ENCODE peak calls at places on chromosomes 13 and 19, in four cellular contexts. P is colonic mucosa, B is PC-3, U is HCT116. N is an unnamed sample.

GRCh38 chr13:34864650-34865049 is 77.4 kb upstream of the NBEA start:
- DNase-seq in P (no peak), B (no peak), U (no peak), N (no peak)

GRCh38 chr19:12749938-12750521 is 1.6 kb upstream of the BEST2 start:
- DNase-seq in U (no peak), P (peak), B (peak), N (peak)

GRCh38 chr19:41588497-41589209 is 12.7 kb downstream of the CEACAM21 start:
- DNase-seq in B (peak), P (no peak), U (no peak), N (peak)

GRCh38 chr13:98798849-98799645 is 46.6 kb upstream of the SLC15A1 start:
- DNase-seq in U (no peak), B (no peak), P (no peak), N (peak)

GRCh38 chr19:37778613-37779138 is 710 bp downstream of the ZNF573 start:
- DNase-seq in P (no peak), B (no peak), U (no peak), N (peak)

GRCh38 chr13:53321301-53321700 is 292.7 kb downstream of the OLFM4 start:
- DNase-seq in U (no peak), B (no peak), P (no peak), N (no peak)

GRCh38 chr19:5968431-5969373 is 9.2 kb downstream of the RANBP3 start:
- DNase-seq in P (no peak), B (no peak), U (no peak), N (no peak)

GRCh38 chr19:17953869-17954268 is 13.0 kb upstream of the KCNN1 start:
- DNase-seq in P (no peak), U (no peak), B (no peak), N (no peak)

GRCh38 chr13:24605923-24606372 is 74.3 kb upstream of the ATP12A start:
- DNase-seq in U (peak), P (no peak), B (peak), N (peak)

GRCh38 chr19:45251452-45252354 is 632 bp downstream of the MARK4 start:
- DNase-seq in U (no peak), P (no peak), B (no peak), N (peak)

GRCh38 chr13:106496072-106496997 is 39.1 kb downstream of the EFNB2 start:
- DNase-seq in B (no peak), P (no peak), U (no peak), N (no peak)

GRCh38 chr13:27605610-27606200 is 14.6 kb downstream of the LNX2 start:
- DNase-seq in B (no peak), U (no peak), P (no peak), N (no peak)

GRCh38 chr13:48353590-48353989 is 50.0 kb downstream of the RB1 start:
- DNase-seq in B (no peak), P (no peak), U (no peak), N (no peak)

GRCh38 chr13:21812192-21812626 is 141.3 kb downstream of the FGF9 start:
- DNase-seq in P (no peak), B (no peak), U (no peak), N (no peak)

GRCh38 chr13:44848956-44849748 is 140.1 kb downstream of the NUFIP1 start:
- DNase-seq in B (no peak), U (no peak), P (no peak), N (no peak)

GRCh38 chr19:16012552-16012951 is 63.7 kb upstream of the TPM4 start:
- DNase-seq in B (no peak), P (no peak), U (no peak), N (no peak)

GRCh38 chr19:42269518-42270345 is 680 bp downstream of the CIC start:
- DNase-seq in P (peak), B (no peak), U (no peak), N (peak)

GRCh38 chr19:49150944-49151243 is 4.3 kb downstream of the HRC start:
- DNase-seq in P (no peak), U (no peak), B (no peak), N (no peak)

GRCh38 chr19:29625316-29625715 is 19.2 kb downstream of the POP4 start:
- DNase-seq in B (no peak), P (no peak), U (no peak), N (no peak)

GRCh38 chr13:101570410-101570809 is 117.9 kb downstream of the ITGBL1 start:
- DNase-seq in P (no peak), B (peak), U (no peak), N (peak)

GRCh38 chr19:40693150-40693788 is 2.8 kb upstream of the NUMBL start:
- DNase-seq in U (no peak), B (no peak), P (no peak), N (no peak)

GRCh38 chr13:46593403-46593802 is 40.4 kb downstream of the LRCH1 start:
- DNase-seq in B (no peak), U (no peak), P (no peak), N (no peak)

GRCh38 chr19:40553885-40554857 is 22.5 kb upstream of the SHKBP1 start:
- DNase-seq in B (no peak), U (no peak), P (no peak), N (no peak)

GRCh38 chr13:58080806-58081205 is 449.3 kb downstream of the PCDH17 start:
- DNase-seq in B (no peak), P (no peak), U (no peak), N (no peak)

GRCh38 chr19:3968556-3969434 is 2.1 kb downstream of the DAPK3 start:
- DNase-seq in P (peak), U (peak), B (peak), N (peak)

GRCh38 chr13:81760316-81760715 is 1419.4 kb upstream of the SPRY2 start:
- DNase-seq in U (no peak), P (no peak), B (peak), N (no peak)

GRCh38 chr13:51532736-51533197 is 51.5 kb upstream of the WDFY2 start:
- DNase-seq in U (no peak), B (no peak), P (no peak), N (no peak)
- H3K27ac ChIP-seq in U (no peak), B (no peak), P (no peak), N (no peak)

GRCh38 chr19:58353717-58354477 is 605 bp upstream of the A1BG start:
- DNase-seq in P (no peak), U (no peak), B (no peak), N (no peak)

GRCh38 chr19:58351558-58351878 is 1.8 kb downstream of the A1BG start:
- DNase-seq in P (no peak), U (no peak), B (no peak), N (no peak)

GRCh38 chr19:58352760-58353671 is at the start of gene A1BG:
- DNase-seq in U (no peak), P (no peak), B (no peak), N (no peak)

GRCh38 chr19:58350871-58351557 is 2.3 kb downstream of the A1BG start:
- DNase-seq in P (no peak), B (no peak), U (no peak), N (no peak)

DNA sequence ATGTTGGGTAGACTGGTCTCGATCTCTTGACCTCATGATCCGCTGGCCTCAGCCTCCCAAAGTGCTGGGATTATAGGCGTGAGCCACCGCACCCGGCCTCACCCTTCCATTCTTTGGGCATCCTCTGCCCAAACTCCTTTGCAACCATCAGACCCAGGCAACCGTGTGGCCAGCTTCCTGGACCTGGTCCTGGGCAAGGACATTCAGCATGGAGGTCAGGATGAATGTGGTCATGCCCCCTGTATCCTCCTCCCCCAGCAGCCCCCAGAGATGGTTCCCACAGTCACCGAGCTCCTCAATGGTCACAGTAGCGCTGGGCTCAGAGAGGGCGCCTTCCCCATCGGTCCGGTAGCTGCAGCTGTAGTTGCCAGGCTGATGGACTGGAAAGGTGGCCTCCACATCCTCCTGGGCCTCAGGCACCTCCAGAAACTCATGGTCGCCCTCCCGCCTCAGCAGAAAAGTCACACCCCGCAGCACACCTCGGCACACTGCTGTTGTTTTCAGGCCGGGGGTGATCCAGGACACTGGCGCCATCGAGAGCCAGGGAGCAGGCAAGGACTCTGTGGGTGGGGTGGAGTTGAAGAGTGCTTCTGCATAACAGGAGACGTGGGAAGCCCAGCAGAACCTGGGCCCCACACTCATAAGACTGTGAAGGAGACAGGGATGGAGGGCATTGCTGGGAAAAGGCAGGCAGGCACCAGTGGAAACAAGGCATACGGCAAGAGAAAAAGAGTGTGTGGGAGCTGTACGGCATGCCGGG is 1.1 kb downstream of the A1BG start:
- DNase-seq in P (no peak), U (no peak), B (no peak), N (no peak)
- H3K9ac ChIP-seq in P (no peak), U (no peak), B (no peak), N (no peak)

GRCh38 chr19:24073807-24074206 is 13.2 kb upstream of the ZNF254 start:
- DNase-seq in P (no peak), B (peak), U (no peak), N (no peak)

GRCh38 chr19:24072720-24073119 is 14.3 kb upstream of the ZNF254 start:
- DNase-seq in B (no peak), P (no peak), U (no peak), N (no peak)

GRCh38 chr19:24071078-24071477 is 15.9 kb upstream of the ZNF254 start:
- DNase-seq in P (no peak), B (no peak), U (no peak), N (no peak)

GRCh38 chr19:24065865-24066604 is 21.0 kb upstream of the ZNF254 start:
- DNase-seq in U (no peak), P (no peak), B (no peak), N (no peak)

DNA sequence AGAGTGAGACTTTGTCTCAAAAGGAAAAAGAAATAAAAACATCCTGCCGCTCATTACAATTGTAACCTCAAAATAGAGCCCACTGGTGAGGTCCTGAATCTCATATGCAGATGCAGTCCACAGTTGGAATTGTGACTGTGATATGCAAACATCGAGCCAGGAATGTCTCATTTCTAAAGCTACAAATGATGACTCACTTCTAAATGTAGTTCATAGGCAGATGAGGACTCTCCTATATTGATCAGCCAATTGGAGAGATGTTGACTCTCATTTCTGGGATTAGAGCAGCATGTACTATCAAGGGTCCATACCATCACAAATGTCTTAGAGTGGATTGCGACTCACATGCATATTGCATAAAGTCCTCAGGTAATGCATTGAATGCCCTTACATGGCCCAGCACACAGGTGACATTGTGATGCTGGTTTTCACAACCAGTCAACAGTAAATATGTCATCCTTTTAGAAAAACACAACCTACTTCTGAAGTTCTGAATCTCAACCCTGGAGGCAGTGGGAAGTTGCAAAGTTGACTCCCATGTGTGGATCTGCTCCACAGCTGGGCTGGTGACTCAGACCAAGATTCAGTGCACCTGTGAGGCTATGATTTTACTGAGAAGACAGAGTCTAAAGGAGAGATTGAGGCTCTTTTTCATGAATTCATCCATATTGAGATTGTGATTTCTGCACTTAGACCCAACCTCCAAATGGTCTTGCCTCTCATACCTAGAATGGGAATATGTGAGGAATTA is 16.9 kb upstream of the ZNF254 start:
- DNase-seq in U (no peak), B (peak), P (no peak), N (no peak)
- H3K27ac ChIP-seq in U (no peak), B (no peak), P (no peak), N (no peak)

DNA sequence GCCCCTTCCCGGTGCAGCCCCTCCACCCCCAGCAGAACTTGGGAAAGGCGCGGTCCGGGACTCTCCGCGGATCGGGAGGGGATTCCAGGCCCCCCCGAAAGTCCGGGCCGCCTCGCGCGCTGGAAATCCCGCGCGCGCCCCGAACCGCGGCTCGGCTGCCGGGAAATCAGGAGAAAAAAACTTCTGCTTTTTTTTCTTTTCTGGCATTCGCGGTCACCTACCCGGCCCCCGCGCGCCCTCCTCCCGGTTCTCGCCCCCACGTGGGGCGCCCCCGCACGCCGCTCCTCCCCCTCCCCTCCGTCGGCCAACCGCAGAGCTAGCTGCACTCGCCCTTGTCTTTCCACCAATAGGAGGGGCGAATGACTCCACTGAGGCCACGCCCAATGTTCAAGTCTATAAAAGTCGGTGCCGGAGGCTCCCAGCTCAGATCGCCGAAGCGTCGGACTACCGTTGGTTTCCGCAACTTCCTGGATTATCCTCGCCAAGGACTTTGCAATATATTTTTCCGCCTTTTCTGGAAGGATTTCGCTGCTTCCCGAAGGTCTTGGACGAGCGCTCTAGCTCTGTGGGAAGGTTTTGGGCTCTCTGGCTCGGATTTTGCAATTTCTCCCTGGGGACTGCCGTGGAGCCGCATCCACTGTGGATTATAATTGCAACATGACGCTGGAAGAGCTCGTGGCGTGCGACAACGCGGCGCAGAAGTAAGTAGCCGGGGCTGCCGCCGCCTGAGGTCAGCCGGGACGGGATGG is at the start of gene GADD45B:
- DNase-seq in B (peak), U (peak), P (peak), N (peak)
- H3K9ac ChIP-seq in B (peak), U (peak), P (peak), N (peak)

GRCh38 chr13:109784590-109785140 is 1.7 kb downstream of the IRS2 start:
- DNase-seq in B (peak), P (peak), U (no peak), N (peak)
- H3K27ac ChIP-seq in B (peak), P (peak), U (no peak), N (no peak)

GRCh38 chr13:32316476-32316875 is 1.2 kb downstream of the BRCA2 start:
- DNase-seq in U (no peak), B (no peak), P (no peak), N (peak)
- H3K9ac ChIP-seq in U (peak), B (peak), P (no peak), N (peak)

N was measured in GM23248.